ENCODE peak calls at places on chromosomes 13 and 19, in six cellular contexts. B is neural crest cell; U is endothelial cell; A is astrocyte of the hippocampus; P is T-helper 17 cell; O is activated T-helper 1 cell treated with anti-CD3 and anti-CD28 coated beads, Interleukin-2, amount 50 U/mL, for 16 hours. I is an unnamed sample.

GRCh38 chr13:60139272-60139671 is 24.5 kb downstream of the DIAPH3 start:
- DNase-seq in U (no peak), B (no peak), P (no peak), O (no peak), A (peak; percentile 45), I (peak; percentile 41)

GRCh38 chr13:42001580-42001979 is 40.7 kb upstream of the VWA8 start:
- DNase-seq in U (peak; percentile 4), A (peak; percentile 80), O (no peak), B (no peak), P (no peak), I (peak; percentile 99)

GRCh38 chr19:46626441-46626840 is 1.6 kb upstream of the PTGIR start:
- DNase-seq in U (no peak), O (no peak), A (no peak), P (no peak), B (no peak), I (no peak)

GRCh38 chr13:32203736-32204135 is 111.4 kb downstream of the ZAR1L start:
- DNase-seq in A (no peak), U (no peak), O (no peak), B (no peak), P (no peak), I (no peak)

GRCh38 chr13:28650284-28650683 is 8.6 kb upstream of the POMP start:
- DNase-seq in U (no peak), B (no peak), A (no peak), O (no peak), P (no peak), I (no peak)

GRCh38 chr19:35856001-35856400 is 710 bp upstream of the KIRREL2 start:
- DNase-seq in O (no peak), B (peak; percentile 49), A (no peak), U (peak; percentile 34), P (no peak), I (no peak)

GRCh38 chr19:4597975-4598671 is 38.6 kb upstream of the SEMA6B start:
- DNase-seq in O (no peak), A (peak; percentile 50), B (peak; percentile 61), U (peak; percentile 60), P (peak; percentile 27), I (peak; percentile 22)

GRCh38 chr19:27974082-27974513 is 1238.9 kb downstream of the UQCRFS1 start:
- DNase-seq in B (peak; percentile 40), U (peak; percentile 39), A (peak; percentile 79), O (no peak), P (no peak), I (peak; percentile 31)

GRCh38 chr19:32881766-32882165 is 12.2 kb upstream of the SLC7A9 start:
- DNase-seq in A (no peak), B (no peak), O (no peak), U (no peak), P (no peak), I (no peak)

GRCh38 chr19:51417107-51417806 is at the start of gene SIGLEC10:
- DNase-seq in B (no peak), A (no peak), U (no peak), P (no peak), O (no peak), I (no peak)

GRCh38 chr13:41945926-41946325 is 15.0 kb downstream of the VWA8 start:
- DNase-seq in O (no peak), P (no peak), B (no peak), U (no peak), A (no peak), I (no peak)

GRCh38 chr19:53864308-53864836 is 3.3 kb upstream of the MYADM start:
- DNase-seq in A (no peak), P (no peak), U (no peak), O (no peak), B (no peak), I (no peak)

GRCh38 chr19:19429361-19429760 is 23.9 kb downstream of the GATAD2A start:
- DNase-seq in P (no peak), O (no peak), B (no peak), U (no peak), A (no peak), I (no peak)

GRCh38 chr19:48629599-48630288 is 7.4 kb downstream of the DBP start:
- DNase-seq in U (peak; percentile 68), P (no peak), O (no peak), B (no peak), A (peak; percentile 71), I (no peak)

GRCh38 chr19:17095141-17095919 is 19.8 kb downstream of the MYO9B start:
- DNase-seq in O (no peak), B (no peak), P (no peak), U (no peak), A (no peak), I (no peak)

I was measured in NCI-H226.